ENCODE peak calls at places on chromosomes 5 and 9, in four cellular contexts. W is MM.1S, E is tibial nerve, N is endodermal cell. A is an unnamed sample.

GRCh38 chr5:119743927-119744326 is 114.6 kb downstream of the FAM170A start:
- DNase-seq in W (peak; percentile 68), E (no peak), N (peak; percentile 72), A (peak; percentile 27)

GRCh38 chr5:91175708-91176107 is 207.4 kb downstream of the ARRDC3 start:
- DNase-seq in W (no peak), E (no peak), N (no peak), A (no peak)

GRCh38 chr5:159855476-159856157 is 60.7 kb upstream of the ADRA1B start:
- DNase-seq in W (no peak), E (no peak), N (no peak), A (no peak)

GRCh38 chr9:126429190-126429589 is 102.6 kb downstream of the MVB12B start:
- DNase-seq in W (no peak), E (no peak), N (no peak), A (no peak)

GRCh38 chr9:92682269-92682668 is 12.3 kb upstream of the IPPK start:
- DNase-seq in W (no peak), E (no peak), N (peak; percentile 19), A (no peak)

GRCh38 chr5:95600557-95600956 is 19.3 kb upstream of the GPR150 start:
- DNase-seq in W (no peak), E (no peak), N (no peak), A (no peak)

GRCh38 chr5:135034963-135035677 is 1.1 kb upstream of the PITX1 start:
- DNase-seq in W (no peak), E (no peak), N (peak; percentile 66), A (no peak)

GRCh38 chr5:141403387-141403786 is 809 bp downstream of the PCDHGA9 start:
- DNase-seq in W (no peak), E (no peak), N (peak; percentile 22), A (no peak)

DNA sequence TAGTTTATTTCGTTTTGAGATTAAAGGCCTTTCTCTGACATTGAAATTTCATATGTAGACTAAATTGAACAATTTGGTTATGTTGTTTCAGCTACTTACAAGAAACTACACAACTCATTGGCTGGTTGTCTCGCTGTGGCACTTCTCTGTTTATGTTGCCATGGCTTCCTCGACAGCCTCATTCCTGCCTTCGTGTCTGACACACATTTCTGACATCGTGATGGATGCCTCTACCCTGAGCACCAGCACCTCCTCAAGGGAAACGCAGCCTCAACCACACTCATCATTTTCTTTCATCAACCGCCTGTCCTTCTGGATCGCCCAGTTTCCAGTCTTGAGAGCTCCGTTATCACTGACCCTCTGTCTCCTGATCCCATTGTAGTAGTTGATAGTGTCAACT is 562.8 kb downstream of the PDE4D start:
- DNase-seq in W (no peak), E (no peak), N (no peak), A (no peak)
- H3K27ac ChIP-seq in W (no peak overlapping the region), E (no peak overlapping the region), N (no peak overlapping the region), A (no peak overlapping the region)

GRCh38 chr9:122265265-122265900 is 701 bp downstream of the MRRF start:
- DNase-seq in W (peak; percentile 57), E (no peak), N (no peak), A (no peak)
- TF ChIP-seq CTCF in W (peak; percentile 11), E (no peak), N (peak; percentile 43), A (no peak)

GRCh38 chr9:34046784-34047379 is 1.8 kb downstream of the UBAP2 start:
- DNase-seq in W (no peak), E (no peak), N (peak; percentile 45), A (no peak)
- H3K4me3 ChIP-seq in W (peak overlapping the region; percentile 97), E (no peak overlapping the region), N (peak overlapping the region; percentile 100), A (peak overlapping the region; percentile 82)

GRCh38 chr9:136779808-136780207 is 11.3 kb upstream of the TMEM141 start:
- DNase-seq in W (no peak), E (no peak), N (no peak), A (no peak)
- H3K27ac ChIP-seq in W (no peak overlapping the region), E (no peak overlapping the region), N (no peak overlapping the region), A (no peak overlapping the region)

A was measured in WERI-Rb-1.